ENCODE peak calls at places on chromosome 4, in four cellular contexts. W, M, C and Z are unnamed samples.

GRCh38 chr4:152408514-152409327 is 127.2 kb downstream of the FBXW7 start:
- DNase-seq in W (no peak), M (no peak), C (no peak), Z (no peak)

GRCh38 chr4:160276785-160277325 is 1174.0 kb downstream of the RAPGEF2 start:
- DNase-seq in W (no peak), M (no peak), C (peak), Z (no peak)

GRCh38 chr4:188107931-188108843 is 1.2 kb downstream of the TRIML2 start:
- DNase-seq in W (no peak), M (no peak), C (peak), Z (no peak)

GRCh38 chr4:20889901-20890300 is 189.6 kb downstream of the PACRGL start:
- DNase-seq in W (no peak), M (no peak), C (no peak), Z (no peak)

GRCh38 chr4:169621754-169622481 is 1.5 kb downstream of the CLCN3 start:
- DNase-seq in W (no peak), M (peak), C (no peak), Z (no peak)

GRCh38 chr4:105683038-105683437 is 25.5 kb downstream of the INTS12 start:
- DNase-seq in W (no peak), M (peak), C (no peak), Z (no peak)

GRCh38 chr4:40749717-40750460 is at the start of gene NSUN7:
- DNase-seq in W (peak), M (peak), C (peak), Z (no peak)

GRCh38 chr4:24330198-24330972 is 254.0 kb downstream of the DHX15 start:
- DNase-seq in W (no peak), M (no peak), C (no peak), Z (no peak)

GRCh38 chr4:109408711-109409110 is 24.9 kb upstream of the SEC24B start:
- DNase-seq in W (no peak), M (no peak), C (no peak), Z (no peak)

GRCh38 chr4:10243856-10244255 is 127.3 kb upstream of the WDR1 start:
- DNase-seq in W (no peak), M (no peak), C (no peak), Z (no peak)

GRCh38 chr4:13543648-13544555 is at the start of gene NKX3-2:
- DNase-seq in W (no peak), M (no peak), C (peak), Z (no peak)

GRCh38 chr4:174283507-174284180 is at the start of the genes CEP44 and FBXO8:
- DNase-seq in W (peak), M (peak), C (peak), Z (peak)

GRCh38 chr4:20017035-20017434 is 234.7 kb upstream of the SLIT2 start:
- DNase-seq in W (no peak), M (no peak), C (no peak), Z (no peak)

GRCh38 chr4:186039697-186040096 is 29.3 kb upstream of the TLR3 start:
- DNase-seq in W (no peak), M (no peak), C (no peak), Z (no peak)

GRCh38 chr4:101367201-101367600 is 19.9 kb upstream of the PPP3CA start:
- DNase-seq in W (no peak), M (peak), C (no peak), Z (no peak)

GRCh38 chr4:120071192-120071795 is 4.6 kb upstream of the MAD2L1 start:
- DNase-seq in W (no peak), M (no peak), C (peak), Z (no peak)

GRCh38 chr4:76028242-76028859 is 5.1 kb upstream of the CXCL10 start:
- DNase-seq in W (no peak), M (no peak), C (no peak), Z (no peak)

GRCh38 chr4:188029114-188029513 is 33.5 kb downstream of the ZFP42 start:
- DNase-seq in W (no peak), M (no peak), C (no peak), Z (no peak)

GRCh38 chr4:183111452-183111885 is 12.4 kb downstream of the WWC2 start:
- DNase-seq in W (no peak), M (no peak), C (no peak), Z (no peak)

GRCh38 chr4:150259861-150260567 is 181.8 kb downstream of the DCLK2 start:
- DNase-seq in W (no peak), M (no peak), C (no peak), Z (no peak)

GRCh38 chr4:95585016-95585695 is 36.4 kb upstream of the UNC5C start:
- DNase-seq in W (no peak), M (no peak), C (no peak), Z (no peak)

GRCh38 chr4:52555356-52555716 is 103.8 kb downstream of the USP46 start:
- DNase-seq in W (no peak), M (no peak), C (no peak), Z (no peak)

GRCh38 chr4:149896428-149896827 is 80.8 kb upstream of the IQCM start:
- DNase-seq in W (no peak), M (no peak), C (peak), Z (no peak)

GRCh38 chr4:158936238-158936637 is 166.6 kb upstream of the RAPGEF2 start:
- DNase-seq in W (no peak), M (no peak), C (no peak), Z (no peak)

GRCh38 chr4:188432328-188432727 is 293.1 kb downstream of the TRIML1 start:
- DNase-seq in W (no peak), M (no peak), C (no peak), Z (no peak)

GRCh38 chr4:17111959-17112659 is 213.7 kb upstream of the LDB2 start:
- DNase-seq in W (no peak), M (no peak), C (peak), Z (no peak)

GRCh38 chr4:41177016-41177415 is 37.3 kb downstream of the APBB2 start:
- DNase-seq in W (no peak), M (peak), C (no peak), Z (no peak)

GRCh38 chr4:179415842-179416223 is 1973.6 kb upstream of the AGA start:
- DNase-seq in W (no peak), M (no peak), C (no peak), Z (no peak)

GRCh38 chr4:152289963-152290362 is 245.9 kb downstream of the FBXW7 start:
- DNase-seq in W (no peak), M (no peak), C (no peak), Z (no peak)

GRCh38 chr4:25367877-25368276 is 9.2 kb upstream of the ANAPC4 start:
- DNase-seq in W (no peak), M (no peak), C (no peak), Z (no peak)

GRCh38 chr4:105092356-105092755 is 54.3 kb upstream of the TET2 start:
- DNase-seq in W (no peak), M (no peak), C (no peak), Z (no peak)

GRCh38 chr4:6693274-6694176 is at the start of gene S100P:
- DNase-seq in W (no peak), M (peak), C (no peak), Z (no peak)

GRCh38 chr4:100908540-100908939 is 390.7 kb upstream of the EMCN start:
- DNase-seq in W (no peak), M (no peak), C (no peak), Z (no peak)

GRCh38 chr4:54945838-54946237 is 179.6 kb downstream of the KDR start:
- DNase-seq in W (no peak), M (no peak), C (no peak), Z (no peak)
- TF ChIP-seq CTCF in W (peak), M (no peak), C (peak), Z (no peak)

GRCh38 chr4:121693450-121693849 is 3.3 kb downstream of the ANXA5 start:
- DNase-seq in W (no peak), M (no peak), C (no peak), Z (no peak)
- H3K27ac ChIP-seq in W (no peak), M (peak), C (no peak), Z (no peak)

GRCh38 chr4:88091378-88091777 is 67.1 kb downstream of the ABCG2 start:
- DNase-seq in W (no peak), M (no peak), C (no peak), Z (no peak)
- TF ChIP-seq CTCF in W (no peak), M (no peak), C (no peak), Z (no peak)

DNA sequence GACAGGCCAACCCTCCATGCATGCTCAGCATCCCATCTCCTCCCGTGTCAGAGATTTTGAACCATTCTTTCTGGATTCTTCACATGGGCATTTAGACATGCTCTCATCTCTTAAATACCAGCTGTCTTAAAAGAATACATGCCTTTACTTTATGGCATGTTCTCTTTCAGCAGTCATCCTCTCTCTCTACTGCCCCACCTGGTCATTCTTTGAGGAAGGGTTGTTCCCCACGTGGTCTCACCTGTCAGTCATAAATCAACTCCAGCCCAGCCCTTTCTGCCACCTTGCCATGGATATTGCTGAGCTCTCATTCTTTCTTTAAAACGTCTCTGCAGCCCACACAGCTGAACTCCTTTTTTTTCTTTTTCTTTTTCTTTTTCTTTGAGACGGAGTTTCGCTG is 111.3 kb downstream of the ARHGAP10 start:
- DNase-seq in W (no peak), M (no peak), C (peak), Z (no peak)
- H3K27ac ChIP-seq in W (no peak), M (no peak), C (no peak), Z (peak)

GRCh38 chr4:112752061-112752460 is 115.1 kb downstream of the LARP7 start:
- DNase-seq in W (no peak), M (no peak), C (peak), Z (no peak)
- TF ChIP-seq CTCF in W (no peak), M (no peak), C (no peak), Z (no peak)

GRCh38 chr4:184824081-184824775 is 1.5 kb downstream of the ACSL1 start:
- DNase-seq in W (no peak), M (no peak), C (no peak), Z (no peak)
- H3K27ac ChIP-seq in W (peak), M (no peak), C (no peak), Z (peak)

DNA sequence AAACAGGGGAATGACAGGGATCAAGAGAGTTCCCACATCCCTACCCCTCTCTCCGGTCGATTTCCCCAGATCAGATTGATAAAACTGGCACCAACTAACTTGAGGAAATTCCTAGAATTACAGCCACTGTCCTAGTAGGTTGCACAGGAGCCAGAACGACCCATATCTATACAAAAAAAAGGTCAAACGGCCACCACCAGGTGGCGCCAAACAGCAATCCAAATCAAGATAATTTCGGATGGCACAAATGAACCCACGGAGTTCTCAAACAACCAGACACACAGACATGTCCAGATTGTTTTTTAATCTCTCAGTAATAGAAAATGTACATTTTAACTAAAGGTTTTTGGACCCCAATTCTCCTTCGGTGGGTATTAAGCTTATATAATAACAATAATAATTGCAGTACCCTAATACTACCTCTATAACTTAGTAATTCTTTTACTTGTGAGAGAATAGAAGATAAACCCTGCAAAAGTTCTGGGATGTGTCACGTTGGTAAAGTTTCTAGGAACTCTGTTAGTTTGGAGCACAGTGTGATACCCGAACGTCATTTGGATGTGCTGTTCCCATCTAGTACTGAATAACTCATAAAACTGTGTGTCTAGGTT is 212.6 kb downstream of the SPOCK3 start:
- DNase-seq in W (peak), M (no peak), C (peak), Z (peak)
- TF ChIP-seq CTCF in W (peak), M (peak), C (peak), Z (peak)